ENCODE peak calls at places on chromosomes 6 and 20, in five cellular contexts. One of them, this sample, is unnamed.

GRCh38 chr6:108222504-108222903 is 38.3 kb downstream of the SNX3 start:
- DNase-seq in EL: no peak
- DNase-seq in cardiac fibroblast: peak
- DNase-seq in stimulated activated naive CD8-positive, alpha-beta T cell treated with anti-CD3 and anti-CD28 coated beads, Interleukin-15, Interleukin-2, amounts not matched to agents 100 U/mL and 50 U/mL, for 24 hours: no peak
- DNase-seq in putamen: no peak
- DNase-seq in this sample: peak

GRCh38 chr20:44422083-44422482 is 53.6 kb upstream of the TTPAL start:
- DNase-seq in putamen: no peak
- DNase-seq in stimulated activated naive CD8-positive, alpha-beta T cell treated with anti-CD3 and anti-CD28 coated beads, Interleukin-15, Interleukin-2, amounts not matched to agents 100 U/mL and 50 U/mL, for 24 hours: no peak
- DNase-seq in cardiac fibroblast: peak
- DNase-seq in EL: peak
- DNase-seq in this sample: no peak

GRCh38 chr6:1716396-1716795 is 106.7 kb downstream of the FOXC1 start:
- DNase-seq in EL: no peak
- DNase-seq in stimulated activated naive CD8-positive, alpha-beta T cell treated with anti-CD3 and anti-CD28 coated beads, Interleukin-15, Interleukin-2, amounts not matched to agents 100 U/mL and 50 U/mL, for 24 hours: no peak
- DNase-seq in cardiac fibroblast: no peak
- DNase-seq in putamen: no peak
- DNase-seq in this sample: no peak

GRCh38 chr20:45406260-45407066 is 1.6 kb upstream of the DBNDD2 start:
- DNase-seq in cardiac fibroblast: peak
- DNase-seq in EL: peak
- DNase-seq in stimulated activated naive CD8-positive, alpha-beta T cell treated with anti-CD3 and anti-CD28 coated beads, Interleukin-15, Interleukin-2, amounts not matched to agents 100 U/mL and 50 U/mL, for 24 hours: peak
- DNase-seq in putamen: peak
- DNase-seq in this sample: peak

GRCh38 chr6:112202639-112203341 is 51.6 kb downstream of the LAMA4 start:
- DNase-seq in cardiac fibroblast: peak
- DNase-seq in stimulated activated naive CD8-positive, alpha-beta T cell treated with anti-CD3 and anti-CD28 coated beads, Interleukin-15, Interleukin-2, amounts not matched to agents 100 U/mL and 50 U/mL, for 24 hours: no peak
- DNase-seq in putamen: no peak
- DNase-seq in EL: peak
- DNase-seq in this sample: no peak

GRCh38 chr20:10555865-10556308 is 117.9 kb downstream of the JAG1 start:
- DNase-seq in stimulated activated naive CD8-positive, alpha-beta T cell treated with anti-CD3 and anti-CD28 coated beads, Interleukin-15, Interleukin-2, amounts not matched to agents 100 U/mL and 50 U/mL, for 24 hours: no peak
- DNase-seq in putamen: no peak
- DNase-seq in cardiac fibroblast: peak
- DNase-seq in EL: peak
- DNase-seq in this sample: no peak

GRCh38 chr20:31811796-31812728 is 7.1 kb upstream of the MYLK2 start:
- DNase-seq in stimulated activated naive CD8-positive, alpha-beta T cell treated with anti-CD3 and anti-CD28 coated beads, Interleukin-15, Interleukin-2, amounts not matched to agents 100 U/mL and 50 U/mL, for 24 hours: no peak
- DNase-seq in cardiac fibroblast: peak
- DNase-seq in putamen: no peak
- DNase-seq in EL: peak
- DNase-seq in this sample: no peak

GRCh38 chr20:17822039-17822438 is 122.3 kb downstream of the BANF2 start:
- DNase-seq in putamen: no peak
- DNase-seq in EL: no peak
- DNase-seq in stimulated activated naive CD8-positive, alpha-beta T cell treated with anti-CD3 and anti-CD28 coated beads, Interleukin-15, Interleukin-2, amounts not matched to agents 100 U/mL and 50 U/mL, for 24 hours: no peak
- DNase-seq in cardiac fibroblast: peak
- DNase-seq in this sample: no peak

GRCh38 chr6:80541186-80541585 is 434.7 kb downstream of the BCKDHB start:
- DNase-seq in EL: peak
- DNase-seq in cardiac fibroblast: peak
- DNase-seq in putamen: peak
- DNase-seq in stimulated activated naive CD8-positive, alpha-beta T cell treated with anti-CD3 and anti-CD28 coated beads, Interleukin-15, Interleukin-2, amounts not matched to agents 100 U/mL and 50 U/mL, for 24 hours: no peak
- DNase-seq in this sample: no peak

GRCh38 chr20:33015114-33015491 is 7.6 kb downstream of the BPIFB2 start:
- DNase-seq in EL: no peak
- DNase-seq in cardiac fibroblast: no peak
- DNase-seq in stimulated activated naive CD8-positive, alpha-beta T cell treated with anti-CD3 and anti-CD28 coated beads, Interleukin-15, Interleukin-2, amounts not matched to agents 100 U/mL and 50 U/mL, for 24 hours: no peak
- DNase-seq in putamen: no peak
- DNase-seq in this sample: no peak

GRCh38 chr20:49368596-49368995 is 90.7 kb upstream of the ZNFX1 start:
- DNase-seq in EL: no peak
- DNase-seq in stimulated activated naive CD8-positive, alpha-beta T cell treated with anti-CD3 and anti-CD28 coated beads, Interleukin-15, Interleukin-2, amounts not matched to agents 100 U/mL and 50 U/mL, for 24 hours: no peak
- DNase-seq in putamen: no peak
- DNase-seq in cardiac fibroblast: no peak
- DNase-seq in this sample: no peak

GRCh38 chr6:73984851-73985250 is 288.8 kb downstream of the CD109 start:
- DNase-seq in EL: no peak
- DNase-seq in cardiac fibroblast: no peak
- DNase-seq in putamen: no peak
- DNase-seq in stimulated activated naive CD8-positive, alpha-beta T cell treated with anti-CD3 and anti-CD28 coated beads, Interleukin-15, Interleukin-2, amounts not matched to agents 100 U/mL and 50 U/mL, for 24 hours: no peak
- DNase-seq in this sample: no peak

GRCh38 chr6:49653942-49654341 is 17.3 kb upstream of the RHAG start:
- DNase-seq in cardiac fibroblast: no peak
- DNase-seq in EL: no peak
- DNase-seq in stimulated activated naive CD8-positive, alpha-beta T cell treated with anti-CD3 and anti-CD28 coated beads, Interleukin-15, Interleukin-2, amounts not matched to agents 100 U/mL and 50 U/mL, for 24 hours: no peak
- DNase-seq in putamen: no peak
- DNase-seq in this sample: no peak

GRCh38 chr6:921400-921799 is 228.5 kb upstream of the EXOC2 start:
- DNase-seq in putamen: no peak
- DNase-seq in stimulated activated naive CD8-positive, alpha-beta T cell treated with anti-CD3 and anti-CD28 coated beads, Interleukin-15, Interleukin-2, amounts not matched to agents 100 U/mL and 50 U/mL, for 24 hours: no peak
- DNase-seq in cardiac fibroblast: no peak
- DNase-seq in EL: no peak
- DNase-seq in this sample: no peak

GRCh38 chr20:21514553-21515251 is 838 bp upstream of the NKX2-2 start:
- DNase-seq in cardiac fibroblast: no peak
- DNase-seq in stimulated activated naive CD8-positive, alpha-beta T cell treated with anti-CD3 and anti-CD28 coated beads, Interleukin-15, Interleukin-2, amounts not matched to agents 100 U/mL and 50 U/mL, for 24 hours: no peak
- DNase-seq in putamen: peak
- DNase-seq in EL: no peak
- DNase-seq in this sample: no peak

GRCh38 chr6:11613858-11614257 is 76.3 kb downstream of the TMEM170B start:
- DNase-seq in EL: peak
- DNase-seq in putamen: no peak
- DNase-seq in cardiac fibroblast: peak
- DNase-seq in stimulated activated naive CD8-positive, alpha-beta T cell treated with anti-CD3 and anti-CD28 coated beads, Interleukin-15, Interleukin-2, amounts not matched to agents 100 U/mL and 50 U/mL, for 24 hours: no peak
- DNase-seq in this sample: no peak

GRCh38 chr20:3010985-3011723 is 32.3 kb upstream of the GNRH2 start:
- DNase-seq in stimulated activated naive CD8-positive, alpha-beta T cell treated with anti-CD3 and anti-CD28 coated beads, Interleukin-15, Interleukin-2, amounts not matched to agents 100 U/mL and 50 U/mL, for 24 hours: no peak
- DNase-seq in EL: peak
- DNase-seq in cardiac fibroblast: peak
- DNase-seq in putamen: no peak
- DNase-seq in this sample: no peak

GRCh38 chr20:14785065-14785743 is 447.8 kb upstream of the FLRT3 start:
- DNase-seq in cardiac fibroblast: no peak
- DNase-seq in putamen: no peak
- DNase-seq in stimulated activated naive CD8-positive, alpha-beta T cell treated with anti-CD3 and anti-CD28 coated beads, Interleukin-15, Interleukin-2, amounts not matched to agents 100 U/mL and 50 U/mL, for 24 hours: no peak
- DNase-seq in EL: no peak
- DNase-seq in this sample: no peak

GRCh38 chr6:21898107-21898796 is 304.7 kb downstream of the SOX4 start:
- DNase-seq in putamen: no peak
- DNase-seq in EL: peak
- DNase-seq in cardiac fibroblast: peak
- DNase-seq in stimulated activated naive CD8-positive, alpha-beta T cell treated with anti-CD3 and anti-CD28 coated beads, Interleukin-15, Interleukin-2, amounts not matched to agents 100 U/mL and 50 U/mL, for 24 hours: no peak
- DNase-seq in this sample: no peak

GRCh38 chr6:112189494-112189893 is 64.9 kb downstream of the LAMA4 start:
- DNase-seq in cardiac fibroblast: no peak
- DNase-seq in EL: no peak
- DNase-seq in putamen: no peak
- DNase-seq in stimulated activated naive CD8-positive, alpha-beta T cell treated with anti-CD3 and anti-CD28 coated beads, Interleukin-15, Interleukin-2, amounts not matched to agents 100 U/mL and 50 U/mL, for 24 hours: no peak
- DNase-seq in this sample: no peak

GRCh38 chr20:63735859-63736718 is at the start of gene LIME1:
- DNase-seq in cardiac fibroblast: no peak
- DNase-seq in stimulated activated naive CD8-positive, alpha-beta T cell treated with anti-CD3 and anti-CD28 coated beads, Interleukin-15, Interleukin-2, amounts not matched to agents 100 U/mL and 50 U/mL, for 24 hours: peak
- DNase-seq in putamen: no peak
- DNase-seq in EL: no peak
- DNase-seq in this sample: no peak

GRCh38 chr20:55439057-55439456 is 566.3 kb downstream of the CBLN4 start:
- DNase-seq in EL: no peak
- DNase-seq in stimulated activated naive CD8-positive, alpha-beta T cell treated with anti-CD3 and anti-CD28 coated beads, Interleukin-15, Interleukin-2, amounts not matched to agents 100 U/mL and 50 U/mL, for 24 hours: no peak
- DNase-seq in putamen: no peak
- DNase-seq in cardiac fibroblast: no peak
- DNase-seq in this sample: no peak

GRCh38 chr6:32460528-32460927 is 20.8 kb downstream of the HLA-DRA start:
- DNase-seq in stimulated activated naive CD8-positive, alpha-beta T cell treated with anti-CD3 and anti-CD28 coated beads, Interleukin-15, Interleukin-2, amounts not matched to agents 100 U/mL and 50 U/mL, for 24 hours: no peak
- DNase-seq in cardiac fibroblast: no peak
- DNase-seq in putamen: no peak
- DNase-seq in EL: no peak
- DNase-seq in this sample: no peak

GRCh38 chr6:164283574-164283973 is 869.1 kb downstream of the QKI start:
- DNase-seq in stimulated activated naive CD8-positive, alpha-beta T cell treated with anti-CD3 and anti-CD28 coated beads, Interleukin-15, Interleukin-2, amounts not matched to agents 100 U/mL and 50 U/mL, for 24 hours: no peak
- DNase-seq in putamen: no peak
- DNase-seq in EL: no peak
- DNase-seq in cardiac fibroblast: no peak
- DNase-seq in this sample: no peak

GRCh38 chr6:118558811-118559217 is 10.7 kb downstream of the PLN start:
- DNase-seq in cardiac fibroblast: peak
- DNase-seq in EL: no peak
- DNase-seq in stimulated activated naive CD8-positive, alpha-beta T cell treated with anti-CD3 and anti-CD28 coated beads, Interleukin-15, Interleukin-2, amounts not matched to agents 100 U/mL and 50 U/mL, for 24 hours: no peak
- DNase-seq in putamen: no peak
- DNase-seq in this sample: no peak

GRCh38 chr20:34222208-34222607 is 19.0 kb upstream of the ASIP start:
- DNase-seq in putamen: no peak
- DNase-seq in cardiac fibroblast: peak
- DNase-seq in EL: peak
- DNase-seq in stimulated activated naive CD8-positive, alpha-beta T cell treated with anti-CD3 and anti-CD28 coated beads, Interleukin-15, Interleukin-2, amounts not matched to agents 100 U/mL and 50 U/mL, for 24 hours: no peak
- DNase-seq in this sample: no peak

GRCh38 chr20:4811661-4812181 is 90.0 kb downstream of the PRND start:
- DNase-seq in putamen: no peak
- DNase-seq in EL: no peak
- DNase-seq in stimulated activated naive CD8-positive, alpha-beta T cell treated with anti-CD3 and anti-CD28 coated beads, Interleukin-15, Interleukin-2, amounts not matched to agents 100 U/mL and 50 U/mL, for 24 hours: peak
- DNase-seq in cardiac fibroblast: no peak
- DNase-seq in this sample: peak

GRCh38 chr6:140744648-140745320 is 1370.3 kb upstream of the CITED2 start:
- DNase-seq in cardiac fibroblast: peak
- DNase-seq in EL: peak
- DNase-seq in stimulated activated naive CD8-positive, alpha-beta T cell treated with anti-CD3 and anti-CD28 coated beads, Interleukin-15, Interleukin-2, amounts not matched to agents 100 U/mL and 50 U/mL, for 24 hours: no peak
- DNase-seq in putamen: no peak
- DNase-seq in this sample: no peak

GRCh38 chr20:48750941-48751620 is 76.7 kb downstream of the PREX1 start:
- DNase-seq in EL: no peak
- DNase-seq in putamen: peak
- DNase-seq in cardiac fibroblast: peak
- DNase-seq in stimulated activated naive CD8-positive, alpha-beta T cell treated with anti-CD3 and anti-CD28 coated beads, Interleukin-15, Interleukin-2, amounts not matched to agents 100 U/mL and 50 U/mL, for 24 hours: no peak
- DNase-seq in this sample: peak

This sample was measured in Ammon's horn.